ENCODE peak calls at places on chromosomes 3 and 15, in ten cellular contexts. X is stimulated activated naive CD8-positive, alpha-beta T cell treated with anti-CD3 and anti-CD28 coated beads, Interleukin-15, Interleukin-2, amounts not matched to agents 100 U/mL and 50 U/mL, for 24 hours; T is HEK293T; J is COR-L47; U is T-helper 1 cell; N is gastrocnemius medialis; H is substantia nigra; Q is vagina; B is activated CD4-positive, alpha-beta T cell treated with anti-CD3 and anti-CD28 coated beads, Interleukin-2, amount 50 U/mL, for 1 hour; W is activated CD8-positive, alpha-beta memory T cell treated with anti-CD3 and anti-CD28 coated beads for 24 hours. G is an unnamed sample.

GRCh38 chr15:62899090-62899493 is 143.5 kb upstream of the TPM1 start:
- DNase-seq in X (no peak), T (no peak), J (no peak), U (no peak), N (peak; percentile 29), H (no peak), Q (no peak), B (no peak), W (no peak), G (no peak)

GRCh38 chr3:14404396-14405119 is 2.2 kb downstream of the SLC6A6 start:
- DNase-seq in X (no peak), T (no peak), J (no peak), U (no peak), N (no peak), H (no peak), Q (no peak), B (no peak), W (no peak), G (no peak)

GRCh38 chr3:128328546-128329458 is 137.9 kb downstream of the DNAJB8 start:
- DNase-seq in X (no peak), T (no peak), J (no peak), U (no peak), N (no peak), H (no peak), Q (no peak), B (no peak), W (no peak), G (no peak)

GRCh38 chr15:89406756-89407650 is 72.4 kb upstream of the POLG start:
- DNase-seq in X (peak; percentile 17), T (no peak), J (peak; percentile 96), U (no peak), N (no peak), H (no peak), Q (no peak), B (no peak), W (peak; percentile 62), G (no peak)

GRCh38 chr15:56496635-56497034 is 31.7 kb upstream of the MNS1 start:
- DNase-seq in X (no peak), T (peak; percentile 42), J (peak; percentile 72), U (peak; percentile 58), N (no peak), H (no peak), Q (no peak), B (no peak), W (no peak), G (peak; percentile 27)

GRCh38 chr3:186427627-186428026 is 65.6 kb upstream of the DGKG start:
- DNase-seq in X (no peak), T (no peak), J (no peak), U (no peak), N (no peak), H (no peak), Q (no peak), B (no peak), W (no peak), G (no peak)

GRCh38 chr15:77032647-77033416 is 37.9 kb downstream of the PSTPIP1 start:
- DNase-seq in X (peak; percentile 3), T (no peak), J (no peak), U (no peak), N (no peak), H (no peak), Q (peak; percentile 64), B (no peak), W (no peak), G (no peak)

GRCh38 chr3:104066658-104067057 is 1300.1 kb upstream of the ALCAM start:
- DNase-seq in X (no peak), T (no peak), J (no peak), U (no peak), N (no peak), H (no peak), Q (no peak), B (no peak), W (no peak), G (no peak)

GRCh38 chr15:48021336-48022086 is 99.3 kb upstream of the SLC24A5 start:
- DNase-seq in X (no peak), T (no peak), J (no peak), U (no peak), N (no peak), H (no peak), Q (no peak), B (no peak), W (no peak), G (no peak)

GRCh38 chr3:110815008-110815583 is 256.5 kb upstream of the NECTIN3 start:
- DNase-seq in X (no peak), T (peak; percentile 5), J (no peak), U (no peak), N (no peak), H (no peak), Q (no peak), B (no peak), W (no peak), G (no peak)

GRCh38 chr15:29939404-29939803 is 117.1 kb upstream of the TJP1 start:
- DNase-seq in X (no peak), T (no peak), J (no peak), U (no peak), N (no peak), H (no peak), Q (no peak), B (no peak), W (no peak), G (no peak)

GRCh38 chr3:136122006-136122405 is 74.1 kb downstream of the MSL2 start:
- DNase-seq in X (no peak), T (no peak), J (no peak), U (no peak), N (no peak), H (no peak), Q (no peak), B (no peak), W (no peak), G (no peak)

G was measured in neuronal stem cell.